ENCODE peak calls at places on chromosomes 6 and 20, in eight cellular contexts. W is kidney; P is NCI-H345; D is neural progenitor cell; H is stimulated activated naive CD4-positive, alpha-beta T cell; E is IMR-90; O is activated T-helper 1 cell treated with anti-CD3 and anti-CD28 coated beads, Interleukin-12 subunit alpha, Interleukin-12 subunit beta, Interleukin-2, Interleukin-4 antibody, amounts not matched to agents 30 ng/mL and 10 ng/mL and 1 ng/mL, durations not matched to agents 14 hours and 24 hours and 36 hours; I is GM13977. V is an unnamed sample.

GRCh38 chr20:38674178-38675133 is 49.8 kb upstream of the SLC32A1 start:
- DNase-seq in D (peak; percentile 86), O (peak; percentile 38), P (peak; percentile 74), I (peak; percentile 90), W (no peak), H (peak; percentile 10), E (peak; percentile 47), V (peak; percentile 93)

GRCh38 chr20:1861996-1862664 is 33.1 kb upstream of the SIRPA start:
- DNase-seq in H (no peak), W (no peak), E (no peak), I (no peak), D (peak; percentile 27), O (no peak), P (no peak), V (no peak)

GRCh38 chr20:62104791-62105345 is 17.4 kb upstream of the LSM14B start:
- DNase-seq in H (no peak), O (no peak), D (no peak), E (peak; percentile 46), P (no peak), I (no peak), W (no peak), V (no peak)

GRCh38 chr6:125924697-125925358 is 31.7 kb upstream of the HINT3 start:
- DNase-seq in D (no peak), P (no peak), W (no peak), E (no peak), O (no peak), I (no peak), H (no peak), V (no peak)

GRCh38 chr6:41214559-41215238 is 13.4 kb upstream of the TREML4 start:
- DNase-seq in E (no peak), H (no peak), P (no peak), I (no peak), W (no peak), D (no peak), O (no peak), V (no peak)

GRCh38 chr6:157459327-157459726 is 78.3 kb downstream of the ZDHHC14 start:
- DNase-seq in D (no peak), P (no peak), I (no peak), H (no peak), O (no peak), W (no peak), E (no peak), V (no peak)

GRCh38 chr6:127606131-127606562 is 29.2 kb downstream of the C6orf58 start:
- DNase-seq in H (no peak), P (no peak), I (peak; percentile 10), D (peak; percentile 67), W (no peak), O (no peak), E (peak; percentile 31), V (no peak)

GRCh38 chr6:119110601-119111548 is 32.4 kb upstream of the FAM184A start:
- DNase-seq in E (peak; percentile 56), P (peak; percentile 68), H (no peak), D (peak; percentile 36), I (peak; percentile 49), W (no peak), O (peak; percentile 31), V (peak; percentile 40)

GRCh38 chr6:80280258-80281010 is 174.0 kb downstream of the BCKDHB start:
- DNase-seq in I (no peak), D (no peak), P (no peak), O (no peak), E (peak; percentile 49), W (no peak), H (no peak), V (no peak)

GRCh38 chr6:32194825-32195651 is 2.6 kb upstream of the GPSM3 start:
- DNase-seq in I (no peak), P (peak; percentile 46), W (peak; percentile 39), H (no peak), D (peak; percentile 53), E (peak; percentile 62), O (no peak), V (no peak)

GRCh38 chr6:106199331-106199730 is 113.2 kb downstream of the PRDM1 start:
- DNase-seq in P (no peak), W (no peak), O (no peak), E (no peak), I (no peak), D (no peak), H (no peak), V (no peak)

GRCh38 chr20:50958733-50959542 is at the start of gene MOCS3:
- DNase-seq in I (peak; percentile 86), E (peak; percentile 93), H (peak; percentile 77), O (peak; percentile 80), D (peak; percentile 94), W (peak; percentile 90), P (peak; percentile 96), V (peak; percentile 90)

GRCh38 chr6:109491207-109491938 is 8.4 kb upstream of the ZBTB24 start:
- DNase-seq in D (no peak), W (no peak), H (no peak), P (no peak), E (peak; percentile 29), I (peak; percentile 50), O (peak; percentile 29), V (peak; percentile 49)

GRCh38 chr6:6730831-6731230 is 142.3 kb downstream of the LY86 start:
- DNase-seq in W (no peak), O (no peak), D (no peak), E (peak; percentile 94), P (no peak), I (no peak), H (no peak), V (no peak)

GRCh38 chr6:33294086-33294823 is 4.5 kb downstream of the RGL2 start:
- DNase-seq in H (no peak), D (no peak), O (no peak), E (no peak), W (peak; percentile 27), I (no peak), P (no peak), V (no peak)

GRCh38 chr6:146598785-146599405 is at the start of gene ADGB:
- DNase-seq in H (no peak), P (peak; percentile 19), I (no peak), O (no peak), W (peak; percentile 81), E (peak; percentile 35), D (peak; percentile 89), V (no peak)

GRCh38 chr6:47165918-47166317 is 123.8 kb upstream of the ADGRF1 start:
- DNase-seq in W (no peak), E (peak; percentile 59), O (no peak), P (no peak), H (no peak), D (no peak), I (no peak), V (no peak)

GRCh38 chr6:133428299-133428698 is 187.1 kb downstream of the EYA4 start:
- DNase-seq in D (no peak), I (no peak), H (no peak), E (no peak), O (no peak), P (no peak), W (no peak), V (no peak)

GRCh38 chr6:8705435-8706020 is 270.2 kb upstream of the SLC35B3 start:
- DNase-seq in I (no peak), H (no peak), E (no peak), W (no peak), D (peak; percentile 60), O (no peak), P (no peak), V (no peak)

GRCh38 chr20:57801581-57801980 is 91.8 kb upstream of the PMEPA1 start:
- DNase-seq in H (no peak), E (no peak), I (no peak), P (no peak), W (no peak), O (no peak), D (no peak), V (no peak)

GRCh38 chr20:38392356-38392755 is 42.8 kb downstream of the SNHG17 start:
- DNase-seq in O (no peak), P (no peak), E (no peak), H (no peak), I (no peak), D (no peak), W (no peak), V (no peak)

V was measured in GM13976.